ENCODE peak calls at places on chromosomes 5 and 9, in four cellular contexts. R is IMR-90, C is GM12878, S is K562. W is an unnamed sample.

GRCh38 chr5:170627271-170627670 is 123.5 kb downstream of the KCNIP1 start:
- DNase-seq in R (no peak), C (no peak), S (no peak), W (no peak)

GRCh38 chr9:91127653-91128052 is 234.1 kb downstream of the AUH start:
- DNase-seq in S (no peak), R (peak; percentile 77), C (no peak), W (no peak)

GRCh38 chr5:24232929-24233328 is 411.8 kb downstream of the CDH10 start:
- DNase-seq in C (no peak), S (no peak), R (no peak), W (no peak)

GRCh38 chr9:117679425-117679824 is 24.8 kb upstream of the TLR4 start:
- DNase-seq in C (no peak), R (no peak), S (no peak), W (no peak)

GRCh38 chr9:113993838-113994540 is 84.1 kb downstream of the AMBP start:
- DNase-seq in C (no peak), R (peak; percentile 67), S (no peak), W (no peak)

GRCh38 chr5:115816226-115817042 is at the start of gene CDO1:
- DNase-seq in S (no peak), C (no peak), R (peak; percentile 59), W (no peak)

GRCh38 chr9:77751341-77752091 is 103.4 kb upstream of the GNA14 start:
- DNase-seq in R (peak; percentile 81), C (no peak), S (peak; percentile 9), W (peak; percentile 58)

GRCh38 chr5:32126691-32127090 is 47.4 kb downstream of the GOLPH3 start:
- DNase-seq in R (peak; percentile 5), C (no peak), S (no peak), W (no peak)

GRCh38 chr5:171543486-171543885 is 124.0 kb downstream of the FGF18 start:
- DNase-seq in S (no peak), R (peak; percentile 22), C (no peak), W (no peak)

GRCh38 chr9:109341561-109341960 is 20.7 kb upstream of the EPB41L4B start:
- DNase-seq in C (no peak), S (no peak), R (no peak), W (no peak)

GRCh38 chr9:127981559-127982121 is 851 bp upstream of the EEIG1 start:
- DNase-seq in R (no peak), S (no peak), C (no peak), W (no peak)

GRCh38 chr9:107905313-107906027 is 415.9 kb upstream of the KLF4 start:
- DNase-seq in C (no peak), R (no peak), S (no peak), W (no peak)

GRCh38 chr9:104232781-104233341 is 138.8 kb downstream of the SMC2 start:
- DNase-seq in R (no peak), S (no peak), C (no peak), W (no peak)

GRCh38 chr5:154444559-154445421 is 1.0 kb upstream of the SAP30L start:
- DNase-seq in R (no peak), S (peak; percentile 27), C (no peak), W (peak; percentile 6)

GRCh38 chr9:7146582-7146981 is 388.8 kb downstream of the KDM4C start:
- DNase-seq in S (no peak), R (no peak), C (no peak), W (no peak)

GRCh38 chr9:95750725-95751644 is 124.5 kb upstream of the ERCC6L2 start:
- DNase-seq in R (no peak), C (peak; percentile 11), S (no peak), W (no peak)

GRCh38 chr9:132125361-132125760 is 36.5 kb upstream of the NTNG2 start:
- DNase-seq in C (no peak), R (no peak), S (no peak), W (no peak)

GRCh38 chr5:56155992-56156584 is 77.0 kb downstream of the ANKRD55 start:
- DNase-seq in R (no peak), C (no peak), S (no peak), W (no peak)

GRCh38 chr5:102418531-102418930 is 80.3 kb downstream of the SLCO6A1 start:
- DNase-seq in S (no peak), C (no peak), R (no peak), W (no peak)

GRCh38 chr9:89642789-89643188 is 38.0 kb downstream of the GADD45G start:
- DNase-seq in C (no peak), R (no peak), S (no peak), W (no peak)

GRCh38 chr9:98215821-98216220 is 23.4 kb upstream of the CORO2A start:
- DNase-seq in R (no peak), C (no peak), S (no peak), W (peak; percentile 70)

GRCh38 chr5:55714339-55714738 is 2.2 kb upstream of the SLC38A9 start:
- DNase-seq in C (no peak), S (no peak), R (no peak), W (peak; percentile 45)

GRCh38 chr9:86714976-86715375 is 232.3 kb downstream of the GAS1 start:
- DNase-seq in C (no peak), S (no peak), R (peak; percentile 63), W (no peak)

GRCh38 chr5:42583322-42583721 is 160.1 kb downstream of the GHR start:
- DNase-seq in C (peak; percentile 2), S (peak; percentile 69), R (peak; percentile 38), W (peak; percentile 50)

GRCh38 chr5:153938131-153938842 is 100.4 kb downstream of the FAM114A2 start:
- DNase-seq in S (no peak), C (no peak), R (no peak), W (no peak)

GRCh38 chr9:127854169-127854833 is at the start of gene ENG:
- DNase-seq in C (no peak), R (peak; percentile 59), S (no peak), W (no peak)

GRCh38 chr5:34657550-34657921 is 1.4 kb downstream of the RAI14 start:
- DNase-seq in S (no peak), R (peak; percentile 42), C (no peak), W (peak; percentile 21)

GRCh38 chr5:176534640-176535039 is 2.6 kb downstream of the RNF44 start:
- DNase-seq in S (no peak), C (no peak), R (no peak), W (no peak)

GRCh38 chr5:485943-486491 is 38.2 kb downstream of the SLC9A3 start:
- DNase-seq in S (peak; percentile 50), C (no peak), R (no peak), W (no peak)

GRCh38 chr5:85278193-85278592 is 893.5 kb upstream of the EDIL3 start:
- DNase-seq in S (no peak), C (peak; percentile 25), R (no peak), W (no peak)

GRCh38 chr5:94968507-94969095 is 316.3 kb downstream of the MCTP1 start:
- DNase-seq in S (peak; percentile 11), R (peak; percentile 67), C (peak; percentile 26), W (peak; percentile 25)

DNA sequence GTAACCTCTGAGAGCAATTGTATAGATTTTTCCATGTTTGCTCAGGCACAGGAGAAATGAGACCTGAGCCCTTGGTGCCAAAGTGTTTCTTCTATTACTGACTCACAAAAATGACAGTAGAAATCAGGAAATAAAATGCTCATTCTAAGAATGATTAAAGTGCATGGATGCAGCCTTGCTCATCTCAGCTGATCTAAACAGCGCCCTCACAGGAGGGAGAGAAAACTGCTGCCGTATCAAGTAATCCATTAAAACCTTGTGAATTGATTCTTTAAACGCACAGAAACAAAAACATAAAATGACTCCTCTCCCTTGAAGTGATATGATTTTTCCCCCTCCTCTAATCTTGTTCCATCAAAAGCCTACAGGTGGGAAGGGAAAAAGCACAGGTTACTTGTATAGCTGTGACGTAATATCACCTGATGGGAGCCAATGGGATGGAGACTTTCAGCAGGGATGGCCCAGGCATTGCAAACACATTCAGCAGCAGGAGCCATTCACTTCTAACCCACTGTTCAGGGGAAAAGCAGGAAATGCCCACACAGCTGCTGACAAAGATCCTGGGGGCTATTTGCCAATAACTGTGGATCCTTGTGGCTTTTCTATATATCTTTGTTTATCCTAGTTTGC is 76.7 kb downstream of the PLCXD3 start:
- DNase-seq in S (no peak), R (peak; percentile 11), C (no peak), W (no peak)
- TF ChIP-seq CTCF in S (peak; percentile 34), R (peak; percentile 43), C (peak; percentile 20), W (peak; percentile 34)

DNA sequence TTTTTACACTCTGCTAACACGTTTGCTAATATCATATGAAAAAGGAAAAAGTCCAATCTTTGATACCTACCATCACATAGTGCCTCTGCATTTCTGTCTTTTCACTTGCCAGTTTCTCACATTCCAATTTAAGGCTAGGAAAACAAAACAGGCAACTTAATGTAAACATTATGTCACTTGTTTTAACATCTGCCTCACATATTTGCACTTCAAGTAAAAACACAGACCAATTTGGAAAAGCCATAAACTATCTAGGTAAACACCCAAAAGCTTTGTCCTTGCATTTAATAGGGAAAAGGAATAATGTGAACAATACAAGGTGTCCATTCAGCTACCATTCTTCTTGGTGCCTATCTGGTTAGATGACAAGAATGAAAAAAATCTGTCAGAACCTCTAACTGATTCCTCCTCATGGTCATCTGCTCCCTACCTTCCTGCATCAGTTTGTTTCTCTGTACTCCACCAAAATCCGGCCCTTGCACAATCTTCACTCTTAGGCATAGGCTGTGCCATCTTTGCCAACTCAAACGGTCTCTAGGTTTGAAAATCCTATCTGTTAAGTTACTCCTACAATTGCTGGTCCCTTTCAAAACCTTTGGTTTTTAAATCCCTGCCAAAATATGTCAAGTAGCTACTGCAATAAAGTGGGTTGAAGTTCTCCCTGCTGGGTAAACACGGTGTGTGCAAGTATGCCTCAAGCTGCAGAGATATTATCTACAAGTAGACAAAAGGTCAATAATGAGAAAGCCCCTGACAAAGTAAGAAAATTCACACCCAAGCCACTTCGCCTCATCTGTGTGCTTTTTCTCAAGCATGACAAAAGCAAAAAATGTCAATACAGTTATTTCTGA is 3.4 kb downstream of the TLE1 start:
- DNase-seq in R (peak; percentile 55), C (no peak), S (no peak), W (no peak)
- TF ChIP-seq ELK1 in R (no peak), C (no peak), S (no peak), W (no peak)

GRCh38 chr9:70580593-70581195 is 166.2 kb upstream of the KLF9 start:
- DNase-seq in C (no peak), S (no peak), R (no peak), W (no peak)

GRCh38 chr9:70577671-70578070 is 163.2 kb upstream of the KLF9 start:
- DNase-seq in C (no peak), R (no peak), S (no peak), W (no peak)

GRCh38 chr9:70579686-70580085 is 165.2 kb upstream of the KLF9 start:
- DNase-seq in C (no peak), S (no peak), R (no peak), W (no peak)

GRCh38 chr9:70576121-70576520 is 161.7 kb upstream of the KLF9 start:
- DNase-seq in R (no peak), S (no peak), C (no peak), W (no peak)

GRCh38 chr9:70578720-70579119 is 164.3 kb upstream of the KLF9 start:
- DNase-seq in C (no peak), R (no peak), S (peak; percentile 7), W (no peak)
- TF ChIP-seq CTCF in C (peak; percentile 6), R (no peak), S (peak; percentile 33), W (no peak)

GRCh38 chr9:14173730-14174129 is 140.2 kb downstream of the NFIB start:
- DNase-seq in S (no peak), R (no peak), C (no peak), W (no peak)
- TF ChIP-seq ELK1 in S (no peak), R (no peak), C (no peak), W (no peak)

GRCh38 chr5:103441523-103441922 is 121.1 kb downstream of the NUDT12 start:
- DNase-seq in R (no peak), S (peak; percentile 15), C (no peak), W (no peak)
- TF ChIP-seq CTCF in R (no peak), S (no peak), C (no peak), W (peak; percentile 9)